ENCODE peak calls at places on chromosomes 12 and 14, in ten cellular contexts. J, E, C, G, I, Y, T, F, D and P are unnamed samples.
A peak's percentile ranks its signal among the peaks of the same experiment; 100 is the strongest.

GRCh38 chr12:6539276-6540134 is 5.2 kb downstream of the GAPDH start:
- DNase-seq in F (no peak), D (no peak), C (peak; percentile 62), J (no peak), I (no peak), G (no peak), T (peak; percentile 56), Y (peak; percentile 38), E (no peak), P (no peak)

GRCh38 chr12:11075642-11076041 is 13.5 kb upstream of the TAS2R46 start:
- DNase-seq in I (no peak), F (no peak), G (no peak), J (no peak), E (no peak), T (no peak), Y (no peak), C (no peak), D (no peak), P (no peak)

GRCh38 chr12:25801621-25802243 is 156.8 kb upstream of the RASSF8 start:
- DNase-seq in C (no peak), D (no peak), Y (no peak), G (no peak), F (no peak), J (no peak), T (no peak), I (no peak), E (no peak), P (no peak)

GRCh38 chr12:126676426-126676825 is 1590.5 kb upstream of the TMEM132C start:
- DNase-seq in C (no peak), D (no peak), Y (no peak), E (no peak), F (no peak), I (no peak), G (no peak), J (no peak), T (no peak), P (no peak)

GRCh38 chr14:85316701-85317100 is 213.2 kb upstream of the FLRT2 start:
- DNase-seq in I (no peak), F (no peak), E (no peak), T (no peak), G (peak; percentile 54), C (no peak), Y (no peak), D (no peak), J (no peak), P (no peak)

GRCh38 chr12:29778531-29778930 is 5.2 kb downstream of the TMTC1 start:
- DNase-seq in J (no peak), D (no peak), Y (no peak), F (no peak), C (no peak), E (no peak), I (no peak), T (no peak), G (no peak), P (no peak)

GRCh38 chr12:116773276-116773731 is 35.2 kb downstream of the RNFT2 start:
- DNase-seq in F (no peak), J (no peak), E (no peak), Y (peak; percentile 68), T (no peak), I (no peak), D (no peak), G (peak; percentile 24), C (peak; percentile 43), P (no peak)

GRCh38 chr12:96233941-96234461 is 39.8 kb downstream of the ELK3 start:
- DNase-seq in E (peak; percentile 98), J (peak; percentile 65), D (peak; percentile 93), I (no peak), C (no peak), G (peak; percentile 99), T (peak; percentile 73), Y (no peak), F (peak; percentile 66), P (peak; percentile 98)

GRCh38 chr12:47087088-47087688 is 7.4 kb upstream of the AMIGO2 start:
- DNase-seq in J (no peak), T (no peak), Y (no peak), D (no peak), C (peak; percentile 31), G (peak; percentile 48), E (no peak), I (no peak), F (no peak), P (no peak)

GRCh38 chr12:7180685-7181084 is 8.8 kb upstream of the PEX5 start:
- DNase-seq in D (no peak), Y (no peak), E (no peak), J (no peak), I (no peak), C (no peak), F (no peak), G (no peak), T (no peak), P (no peak)

GRCh38 chr12:40065636-40066035 is 40.2 kb downstream of the SLC2A13 start:
- DNase-seq in Y (no peak), F (no peak), T (no peak), I (no peak), E (no peak), C (no peak), G (no peak), D (no peak), J (no peak), P (no peak)

GRCh38 chr12:100110276-100110675 is 32.4 kb downstream of the BLTP3B start:
- DNase-seq in J (no peak), C (no peak), I (no peak), G (no peak), Y (no peak), T (no peak), F (no peak), D (no peak), E (no peak), P (no peak)

GRCh38 chr12:26149963-26150362 is 25.1 kb upstream of the BHLHE41 start:
- DNase-seq in Y (no peak), C (no peak), T (no peak), G (no peak), I (no peak), F (no peak), D (no peak), E (no peak), J (no peak), P (no peak)

GRCh38 chr12:88291498-88292131 is 149.5 kb downstream of the TMTC3 start:
- DNase-seq in G (no peak), I (no peak), J (no peak), C (peak; percentile 12), T (no peak), E (no peak), D (no peak), Y (no peak), F (no peak), P (no peak)

GRCh38 chr12:2295941-2296461 is 243.2 kb downstream of the CACNA1C start:
- DNase-seq in T (no peak), G (peak; percentile 66), Y (no peak), C (peak; percentile 14), D (no peak), I (no peak), F (no peak), E (no peak), J (no peak), P (no peak)

DNA sequence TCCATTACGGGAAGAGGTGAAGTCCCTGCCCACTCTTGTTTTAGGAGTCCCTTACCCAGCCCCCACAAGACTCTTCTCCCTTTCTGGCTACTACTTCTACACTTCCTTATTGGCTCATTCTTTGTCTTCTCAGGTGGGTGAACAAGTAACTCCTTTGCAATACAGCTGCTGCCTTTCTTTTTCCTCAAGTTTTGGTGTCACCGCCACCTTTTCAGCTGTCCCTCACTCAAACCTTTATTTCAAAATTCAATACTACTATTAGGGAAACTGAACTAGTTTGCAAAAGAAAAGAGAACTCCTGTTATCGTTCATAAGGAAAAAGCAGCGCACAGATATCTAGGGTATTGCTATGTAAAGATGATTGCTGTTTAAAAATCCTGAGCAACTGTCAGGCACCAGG is 6.1 kb downstream of the RSRC2 start:
- DNase-seq in E (no peak), J (no peak), Y (no peak), I (no peak), F (no peak), D (no peak), G (no peak), C (no peak), T (no peak), P (no peak)
- H3K4me3 ChIP-seq in E (no peak overlapping the region), J (no peak overlapping the region), Y (no peak overlapping the region), I (no peak overlapping the region), F (no peak overlapping the region), D (no peak overlapping the region), G (no peak overlapping the region), C (no peak overlapping the region), T (no peak overlapping the region), P (no peak overlapping the region)

DNA sequence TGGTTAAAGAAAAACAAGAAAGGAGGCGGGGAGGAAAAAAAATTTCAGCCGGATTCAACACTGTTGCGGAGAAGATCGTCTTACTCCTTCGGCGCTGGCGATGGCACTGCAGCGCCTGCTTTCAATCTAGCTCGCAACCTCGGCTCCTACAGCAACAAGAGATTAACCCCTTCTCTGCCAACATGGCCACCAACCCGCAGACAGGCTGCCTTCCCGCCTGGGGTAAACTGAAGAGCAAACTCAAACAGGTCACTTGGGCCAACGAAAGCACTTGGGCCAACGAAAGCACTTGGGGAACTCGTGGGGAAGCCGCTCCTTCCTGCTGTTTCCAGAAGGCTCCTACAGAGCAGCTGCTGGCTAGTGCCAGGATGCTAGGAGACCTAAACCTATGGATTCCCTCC is 73.7 kb downstream of the CIT start:
- DNase-seq in C (no peak), E (no peak), I (no peak), T (no peak), G (peak; percentile 77), D (peak; percentile 16), Y (peak; percentile 79), F (peak; percentile 36), J (no peak), P (no peak)
- H3K4me3 ChIP-seq in C (no peak overlapping the region), E (peak overlapping the region; percentile 51), I (peak overlapping the region; percentile 32), T (no peak overlapping the region), G (peak overlapping the region; percentile 79), D (no peak overlapping the region), Y (no peak overlapping the region), F (peak overlapping the region; percentile 48), J (no peak overlapping the region), P (peak overlapping the region; percentile 31)

GRCh38 chr14:34189866-34190265 is 239.0 kb upstream of the EGLN3 start:
- DNase-seq in C (no peak), F (no peak), E (no peak), D (no peak), T (no peak), Y (no peak), G (no peak), J (no peak), I (no peak), P (no peak)

GRCh38 chr14:34190746-34191145 is 239.9 kb upstream of the EGLN3 start:
- DNase-seq in C (no peak), I (no peak), F (no peak), G (no peak), D (no peak), T (no peak), Y (no peak), E (no peak), J (no peak), P (no peak)

GRCh38 chr14:34187061-34187460 is 236.2 kb upstream of the EGLN3 start:
- DNase-seq in J (no peak), C (no peak), D (no peak), F (no peak), T (no peak), E (no peak), I (no peak), G (no peak), Y (no peak), P (no peak)

GRCh38 chr14:34187645-34188044 is 236.8 kb upstream of the EGLN3 start:
- DNase-seq in J (no peak), C (no peak), F (no peak), G (no peak), E (no peak), D (no peak), Y (no peak), T (no peak), I (no peak), P (no peak)
- H3K4me3 ChIP-seq in J (no peak overlapping the region), C (no peak overlapping the region), F (no peak overlapping the region), G (no peak overlapping the region), E (no peak overlapping the region), D (no peak overlapping the region), Y (no peak overlapping the region), T (no peak overlapping the region), I (no peak overlapping the region), P (no peak overlapping the region)

GRCh38 chr14:50001146-50001998 is 108.5 kb downstream of the ARF6 start:
- DNase-seq in J (peak; percentile 48), I (no peak), Y (peak; percentile 77), C (peak; percentile 61), E (peak; percentile 80), G (peak; percentile 97), T (peak; percentile 82), F (no peak), D (peak; percentile 71), P (peak; percentile 93)
- H3K4me3 ChIP-seq in J (no peak overlapping the region), I (peak overlapping the region; percentile 17), Y (no peak overlapping the region), C (no peak overlapping the region), E (no peak overlapping the region), G (peak overlapping the region; percentile 47), T (no peak overlapping the region), F (no peak overlapping the region), D (no peak overlapping the region), P (no peak overlapping the region)